ENCODE peak calls at places on chromosomes 7 and 10, in six cellular contexts. One of them, this sample, is unnamed. For H3K4me1, the result is how much of the 10 kb centered on the place peaks cover.

GRCh38 chr10:45377321-45377720 is 3.3 kb downstream of the ALOX5 start:
- DNase-seq in DND-41: no peak
- DNase-seq in GM23248: no peak
- DNase-seq in SK-N-SH: no peak
- DNase-seq in mesendoderm: no peak
- DNase-seq in neural progenitor cell: no peak
- DNase-seq in this sample: no peak

GRCh38 chr10:70743879-70744278 is 41.3 kb downstream of the TBATA start:
- DNase-seq in GM23248: no peak
- DNase-seq in neural progenitor cell: no peak
- DNase-seq in mesendoderm: no peak
- DNase-seq in SK-N-SH: no peak
- DNase-seq in DND-41: no peak
- DNase-seq in this sample: no peak

GRCh38 chr7:54260868-54261475 is 281.2 kb upstream of the VSTM2A start:
- DNase-seq in DND-41: no peak
- DNase-seq in mesendoderm: no peak
- DNase-seq in neural progenitor cell: no peak
- DNase-seq in SK-N-SH: no peak
- DNase-seq in GM23248: peak
- DNase-seq in this sample: no peak

GRCh38 chr10:79387466-79387973 is 40.3 kb downstream of the PPIF start:
- DNase-seq in neural progenitor cell: no peak
- DNase-seq in DND-41: no peak
- DNase-seq in SK-N-SH: peak
- DNase-seq in GM23248: no peak
- DNase-seq in mesendoderm: no peak
- DNase-seq in this sample: no peak

GRCh38 chr10:44382981-44383748 is 1.7 kb downstream of the CXCL12 start:
- DNase-seq in neural progenitor cell: peak
- DNase-seq in mesendoderm: peak
- DNase-seq in DND-41: no peak
- DNase-seq in SK-N-SH: no peak
- DNase-seq in GM23248: peak
- DNase-seq in this sample: peak

GRCh38 chr10:131961777-131962450 is 19.8 kb downstream of the BNIP3 start:
- DNase-seq in DND-41: no peak
- DNase-seq in SK-N-SH: peak
- DNase-seq in GM23248: peak
- DNase-seq in mesendoderm: no peak
- DNase-seq in neural progenitor cell: no peak
- DNase-seq in this sample: no peak

GRCh38 chr7:30465342-30466170 is 13.0 kb downstream of the NOD1 start:
- DNase-seq in mesendoderm: no peak
- DNase-seq in GM23248: peak
- DNase-seq in SK-N-SH: no peak
- DNase-seq in neural progenitor cell: no peak
- DNase-seq in DND-41: no peak
- DNase-seq in this sample: no peak

GRCh38 chr7:3254718-3255117 is 46.3 kb upstream of the SDK1 start:
- DNase-seq in SK-N-SH: no peak
- DNase-seq in DND-41: no peak
- DNase-seq in mesendoderm: no peak
- DNase-seq in neural progenitor cell: no peak
- DNase-seq in GM23248: no peak
- DNase-seq in this sample: no peak

GRCh38 chr7:155358948-155359712 is 61.5 kb downstream of the INSIG1 start:
- DNase-seq in DND-41: no peak
- DNase-seq in SK-N-SH: no peak
- DNase-seq in neural progenitor cell: no peak
- DNase-seq in GM23248: no peak
- DNase-seq in mesendoderm: no peak
- DNase-seq in this sample: no peak

GRCh38 chr7:48035967-48036478 is 680 bp downstream of the C7orf57 start:
- DNase-seq in neural progenitor cell: peak
- DNase-seq in DND-41: no peak
- DNase-seq in GM23248: peak
- DNase-seq in SK-N-SH: peak
- DNase-seq in mesendoderm: peak
- DNase-seq in this sample: peak

GRCh38 chr10:62613429-62613828 is 191.1 kb upstream of the ADO start:
- DNase-seq in mesendoderm: no peak
- DNase-seq in neural progenitor cell: no peak
- DNase-seq in DND-41: no peak
- DNase-seq in SK-N-SH: no peak
- DNase-seq in GM23248: peak
- DNase-seq in this sample: no peak

GRCh38 chr7:26393855-26394254 is 102.2 kb downstream of the SNX10 start:
- DNase-seq in SK-N-SH: no peak
- DNase-seq in mesendoderm: no peak
- DNase-seq in DND-41: no peak
- DNase-seq in GM23248: no peak
- DNase-seq in neural progenitor cell: no peak
- DNase-seq in this sample: no peak

GRCh38 chr10:101655581-101655980 is 39.4 kb downstream of the FBXW4 start:
- DNase-seq in mesendoderm: no peak
- DNase-seq in DND-41: no peak
- DNase-seq in GM23248: peak
- DNase-seq in SK-N-SH: no peak
- DNase-seq in neural progenitor cell: no peak
- DNase-seq in this sample: no peak

GRCh38 chr7:40714338-40715052 is 579.7 kb downstream of the SUGCT start:
- DNase-seq in neural progenitor cell: no peak
- DNase-seq in DND-41: no peak
- DNase-seq in SK-N-SH: peak
- DNase-seq in mesendoderm: no peak
- DNase-seq in GM23248: peak
- DNase-seq in this sample: no peak

GRCh38 chr7:8566016-8566415 is 132.6 kb downstream of the NXPH1 start:
- DNase-seq in GM23248: no peak
- DNase-seq in neural progenitor cell: no peak
- DNase-seq in mesendoderm: no peak
- DNase-seq in SK-N-SH: no peak
- DNase-seq in DND-41: no peak
- DNase-seq in this sample: no peak

GRCh38 chr7:50299163-50299562 is 5.4 kb upstream of the IKZF1 start:
- DNase-seq in SK-N-SH: no peak
- DNase-seq in DND-41: no peak
- DNase-seq in mesendoderm: no peak
- DNase-seq in GM23248: no peak
- DNase-seq in neural progenitor cell: no peak
- DNase-seq in this sample: no peak

DNA sequence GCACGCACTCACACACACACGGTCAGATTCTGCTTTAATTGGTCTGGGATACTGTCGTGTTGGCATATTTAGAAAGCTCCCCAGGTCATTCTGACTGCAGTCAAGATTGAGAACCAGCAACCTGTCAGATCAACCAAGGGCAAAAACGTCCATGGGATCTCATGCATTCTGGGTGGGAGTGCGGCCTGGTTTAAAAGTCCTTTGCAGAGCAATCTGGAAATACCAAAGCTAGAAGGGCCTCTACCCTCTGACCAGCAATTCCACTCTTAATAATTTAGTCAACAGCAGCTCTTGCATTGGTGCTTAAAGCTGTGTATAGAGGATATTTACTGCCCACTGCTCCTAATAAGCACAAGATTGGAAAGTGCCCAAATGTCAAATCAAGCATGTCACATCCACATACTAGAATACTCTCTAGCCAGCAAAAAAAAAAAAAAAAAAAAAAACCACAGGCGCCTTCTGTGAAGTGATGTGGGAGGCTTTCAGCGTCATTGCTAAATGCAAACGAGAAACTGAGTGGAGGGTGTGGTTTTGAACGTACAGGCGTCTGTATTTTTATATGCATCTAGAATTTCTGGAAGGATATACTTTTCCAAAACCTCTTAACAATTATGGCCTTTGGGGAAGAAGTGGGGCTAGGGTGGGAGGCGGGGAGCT is 44.8 kb upstream of the HSPA12A start:
- DNase-seq in neural progenitor cell: no peak
- DNase-seq in mesendoderm: no peak
- DNase-seq in SK-N-SH: no peak
- DNase-seq in DND-41: no peak
- DNase-seq in GM23248: no peak
- DNase-seq in this sample: no peak
- H3K9ac ChIP-seq in neural progenitor cell: no peak
- H3K9ac ChIP-seq in mesendoderm: no peak
- H3K9ac ChIP-seq in SK-N-SH: no peak
- H3K9ac ChIP-seq in DND-41: no peak
- H3K9ac ChIP-seq in GM23248: no peak
- H3K9ac ChIP-seq in this sample: no peak

GRCh38 chr10:28734940-28735759 is 57.8 kb downstream of the BAMBI start:
- DNase-seq in neural progenitor cell: no peak
- DNase-seq in mesendoderm: peak
- DNase-seq in GM23248: peak
- DNase-seq in DND-41: no peak
- DNase-seq in SK-N-SH: peak
- DNase-seq in this sample: no peak

GRCh38 chr10:28737096-28737495 is 59.8 kb downstream of the BAMBI start:
- DNase-seq in DND-41: no peak
- DNase-seq in mesendoderm: no peak
- DNase-seq in neural progenitor cell: peak
- DNase-seq in GM23248: no peak
- DNase-seq in SK-N-SH: no peak
- DNase-seq in this sample: no peak

GRCh38 chr10:28733245-28733644 is 55.9 kb downstream of the BAMBI start:
- DNase-seq in neural progenitor cell: no peak
- DNase-seq in DND-41: no peak
- DNase-seq in mesendoderm: no peak
- DNase-seq in SK-N-SH: no peak
- DNase-seq in GM23248: no peak
- DNase-seq in this sample: no peak

GRCh38 chr10:28733647-28734046 is 56.3 kb downstream of the BAMBI start:
- DNase-seq in neural progenitor cell: no peak
- DNase-seq in GM23248: no peak
- DNase-seq in DND-41: no peak
- DNase-seq in SK-N-SH: no peak
- DNase-seq in mesendoderm: peak
- DNase-seq in this sample: no peak

GRCh38 chr10:28738200-28738599 is 60.9 kb downstream of the BAMBI start:
- DNase-seq in mesendoderm: peak
- DNase-seq in DND-41: peak
- DNase-seq in neural progenitor cell: no peak
- DNase-seq in GM23248: no peak
- DNase-seq in SK-N-SH: no peak
- DNase-seq in this sample: peak
- H3K4me1 ChIP-seq in mesendoderm: under half
- H3K4me1 ChIP-seq in DND-41: under half
- H3K4me1 ChIP-seq in neural progenitor cell: under half
- H3K4me1 ChIP-seq in GM23248: under half
- H3K4me1 ChIP-seq in SK-N-SH: under half
- H3K4me1 ChIP-seq in this sample: under half

GRCh38 chr10:11870900-11871407 is 47.8 kb downstream of the PROSER2 start:
- DNase-seq in GM23248: no peak
- DNase-seq in SK-N-SH: no peak
- DNase-seq in DND-41: no peak
- DNase-seq in mesendoderm: no peak
- DNase-seq in neural progenitor cell: no peak
- DNase-seq in this sample: no peak
- H3K9ac ChIP-seq in GM23248: no peak
- H3K9ac ChIP-seq in SK-N-SH: no peak
- H3K9ac ChIP-seq in DND-41: no peak
- H3K9ac ChIP-seq in mesendoderm: no peak
- H3K9ac ChIP-seq in neural progenitor cell: no peak
- H3K9ac ChIP-seq in this sample: no peak

GRCh38 chr10:5946786-5947185 is 30.6 kb downstream of the IL15RA start:
- DNase-seq in DND-41: no peak
- DNase-seq in GM23248: no peak
- DNase-seq in SK-N-SH: no peak
- DNase-seq in mesendoderm: no peak
- DNase-seq in neural progenitor cell: no peak
- DNase-seq in this sample: no peak
- H3K4me1 ChIP-seq in DND-41: under half
- H3K4me1 ChIP-seq in GM23248: under half
- H3K4me1 ChIP-seq in SK-N-SH: under half
- H3K4me1 ChIP-seq in mesendoderm: under half
- H3K4me1 ChIP-seq in neural progenitor cell: under half
- H3K4me1 ChIP-seq in this sample: under half

This sample was measured in colonic mucosa.